ENCODE peak calls at places on chromosomes 5 and 9, in nine cellular contexts. One of them, this sample, is unnamed.

GRCh38 chr9:78900500-78900899 is 603.6 kb downstream of the PSAT1 start:
- DNase-seq in HFFc6: no peak
- DNase-seq in choroid plexus epithelial cell: no peak
- DNase-seq in left colon: no peak
- DNase-seq in Right ventricle myocardium superior: no peak
- DNase-seq in GM12864: no peak
- DNase-seq in iPS-NIHi11: no peak
- DNase-seq in NCI-H1092 treated with DMSO at 0.1 percent for 48 hours: no peak
- DNase-seq in epithelial cell of prostate: no peak
- DNase-seq in this sample: no peak

GRCh38 chr9:21991039-21991959 is 2.9 kb downstream of the CDKN2A start:
- DNase-seq in choroid plexus epithelial cell: no peak
- DNase-seq in HFFc6: no peak
- DNase-seq in left colon: no peak
- DNase-seq in GM12864: no peak
- DNase-seq in NCI-H1092 treated with DMSO at 0.1 percent for 48 hours: peak
- DNase-seq in Right ventricle myocardium superior: no peak
- DNase-seq in epithelial cell of prostate: no peak
- DNase-seq in iPS-NIHi11: no peak
- DNase-seq in this sample: no peak

GRCh38 chr5:73152411-73153388 is 20.3 kb upstream of the TMEM174 start:
- DNase-seq in GM12864: no peak
- DNase-seq in Right ventricle myocardium superior: no peak
- DNase-seq in iPS-NIHi11: peak
- DNase-seq in epithelial cell of prostate: no peak
- DNase-seq in NCI-H1092 treated with DMSO at 0.1 percent for 48 hours: no peak
- DNase-seq in choroid plexus epithelial cell: no peak
- DNase-seq in left colon: no peak
- DNase-seq in HFFc6: no peak
- DNase-seq in this sample: no peak

GRCh38 chr5:138466900-138467710 is 1.8 kb downstream of the EGR1 start:
- DNase-seq in GM12864: no peak
- DNase-seq in epithelial cell of prostate: no peak
- DNase-seq in NCI-H1092 treated with DMSO at 0.1 percent for 48 hours: no peak
- DNase-seq in Right ventricle myocardium superior: peak
- DNase-seq in left colon: peak
- DNase-seq in iPS-NIHi11: no peak
- DNase-seq in choroid plexus epithelial cell: peak
- DNase-seq in HFFc6: peak
- DNase-seq in this sample: no peak

GRCh38 chr9:137216188-137216965 is 5.7 kb downstream of the RNF208 start:
- DNase-seq in GM12864: no peak
- DNase-seq in left colon: peak
- DNase-seq in HFFc6: no peak
- DNase-seq in NCI-H1092 treated with DMSO at 0.1 percent for 48 hours: no peak
- DNase-seq in Right ventricle myocardium superior: no peak
- DNase-seq in epithelial cell of prostate: no peak
- DNase-seq in choroid plexus epithelial cell: no peak
- DNase-seq in iPS-NIHi11: no peak
- DNase-seq in this sample: no peak

GRCh38 chr9:88874391-88874790 is 116.9 kb upstream of the S1PR3 start:
- DNase-seq in NCI-H1092 treated with DMSO at 0.1 percent for 48 hours: no peak
- DNase-seq in choroid plexus epithelial cell: peak
- DNase-seq in HFFc6: no peak
- DNase-seq in epithelial cell of prostate: no peak
- DNase-seq in left colon: no peak
- DNase-seq in GM12864: no peak
- DNase-seq in iPS-NIHi11: no peak
- DNase-seq in Right ventricle myocardium superior: no peak
- DNase-seq in this sample: no peak

GRCh38 chr9:27353405-27354229 is 56.7 kb upstream of the EQTN start:
- DNase-seq in iPS-NIHi11: peak
- DNase-seq in left colon: no peak
- DNase-seq in choroid plexus epithelial cell: no peak
- DNase-seq in NCI-H1092 treated with DMSO at 0.1 percent for 48 hours: peak
- DNase-seq in HFFc6: no peak
- DNase-seq in epithelial cell of prostate: no peak
- DNase-seq in Right ventricle myocardium superior: no peak
- DNase-seq in GM12864: no peak
- DNase-seq in this sample: no peak

GRCh38 chr5:77232545-77232944 is 22.1 kb downstream of the PDE8B start:
- DNase-seq in Right ventricle myocardium superior: no peak
- DNase-seq in left colon: no peak
- DNase-seq in choroid plexus epithelial cell: no peak
- DNase-seq in epithelial cell of prostate: no peak
- DNase-seq in HFFc6: no peak
- DNase-seq in GM12864: no peak
- DNase-seq in iPS-NIHi11: no peak
- DNase-seq in NCI-H1092 treated with DMSO at 0.1 percent for 48 hours: no peak
- DNase-seq in this sample: no peak

GRCh38 chr9:129968690-129969485 is 74.1 kb downstream of the FNBP1 start:
- DNase-seq in epithelial cell of prostate: peak
- DNase-seq in NCI-H1092 treated with DMSO at 0.1 percent for 48 hours: no peak
- DNase-seq in choroid plexus epithelial cell: peak
- DNase-seq in left colon: no peak
- DNase-seq in GM12864: no peak
- DNase-seq in iPS-NIHi11: no peak
- DNase-seq in Right ventricle myocardium superior: no peak
- DNase-seq in HFFc6: peak
- DNase-seq in this sample: no peak

This sample was measured in NCI-H524 treated with DMSO at 0.1 percent for 48 hours.